ENCODE peak calls at places on chromosomes 16 and 17, in eight cellular contexts. A, P, Q, H, U, K, R and O are unnamed samples.

GRCh38 chr16:56936491-56936890 is 4.5 kb downstream of the HERPUD1 start:
- DNase-seq in A (no peak), P (no peak), Q (no peak), H (no peak), U (no peak), K (no peak), R (no peak), O (no peak)

GRCh38 chr16:86766700-86767099 is 188.4 kb downstream of the FOXL1 start:
- DNase-seq in A (no peak), P (no peak), Q (no peak), H (no peak), U (no peak), K (no peak), R (no peak), O (no peak)

GRCh38 chr16:11148045-11148444 is 108.0 kb downstream of the SOCS1 start:
- DNase-seq in A (no peak), P (no peak), Q (no peak), H (no peak), U (no peak), K (no peak), R (no peak), O (no peak)

GRCh38 chr17:46020023-46020735 is 21.1 kb downstream of the STH start:
- DNase-seq in A (no peak), P (peak; percentile 50), Q (no peak), H (no peak), U (peak; percentile 39), K (no peak), R (peak; percentile 36), O (peak; percentile 33)

GRCh38 chr16:58022601-58023371 is 2.8 kb upstream of the MMP15 start:
- DNase-seq in A (peak; percentile 87), P (peak; percentile 94), Q (no peak), H (no peak), U (no peak), K (no peak), R (peak; percentile 86), O (peak; percentile 71)

GRCh38 chr17:9037741-9038140 is 16.4 kb downstream of the NTN1 start:
- DNase-seq in A (no peak), P (no peak), Q (no peak), H (no peak), U (no peak), K (no peak), R (no peak), O (no peak)

GRCh38 chr17:57461082-57461481 is 204.8 kb downstream of the MSI2 start:
- DNase-seq in A (no peak), P (no peak), Q (no peak), H (no peak), U (no peak), K (no peak), R (no peak), O (no peak)

GRCh38 chr16:69077251-69077650 is 28.2 kb upstream of the HAS3 start:
- DNase-seq in A (no peak), P (no peak), Q (no peak), H (no peak), U (no peak), K (no peak), R (no peak), O (no peak)

GRCh38 chr17:77609553-77610517 is 348.7 kb upstream of the TNRC6C start:
- DNase-seq in A (no peak), P (peak; percentile 78), Q (no peak), H (no peak), U (peak; percentile 43), K (no peak), R (no peak), O (peak; percentile 20)

GRCh38 chr17:67868176-67868575 is 42.9 kb downstream of the BPTF start:
- DNase-seq in A (no peak), P (no peak), Q (no peak), H (no peak), U (no peak), K (no peak), R (no peak), O (no peak)

GRCh38 chr16:53872248-53873221 is 168.6 kb downstream of the FTO start:
- DNase-seq in A (no peak), P (no peak), Q (no peak), H (no peak), U (no peak), K (no peak), R (no peak), O (no peak)

GRCh38 chr16:17304124-17304813 is 166.5 kb downstream of the XYLT1 start:
- DNase-seq in A (peak; percentile 70), P (no peak), Q (no peak), H (no peak), U (no peak), K (no peak), R (peak; percentile 36), O (peak; percentile 35)

GRCh38 chr17:10790491-10791401 is 13.2 kb downstream of the TMEM238L start:
- DNase-seq in A (peak; percentile 87), P (no peak), Q (no peak), H (no peak), U (no peak), K (peak; percentile 61), R (no peak), O (peak; percentile 54)

GRCh38 chr16:17439580-17439979 is 31.2 kb downstream of the XYLT1 start:
- DNase-seq in A (no peak), P (no peak), Q (no peak), H (no peak), U (no peak), K (no peak), R (no peak), O (no peak)

GRCh38 chr17:56978441-56979090 is 635 bp downstream of the SCPEP1 start:
- DNase-seq in A (no peak), P (no peak), Q (peak; percentile 36), H (no peak), U (no peak), K (no peak), R (no peak), O (no peak)

DNA sequence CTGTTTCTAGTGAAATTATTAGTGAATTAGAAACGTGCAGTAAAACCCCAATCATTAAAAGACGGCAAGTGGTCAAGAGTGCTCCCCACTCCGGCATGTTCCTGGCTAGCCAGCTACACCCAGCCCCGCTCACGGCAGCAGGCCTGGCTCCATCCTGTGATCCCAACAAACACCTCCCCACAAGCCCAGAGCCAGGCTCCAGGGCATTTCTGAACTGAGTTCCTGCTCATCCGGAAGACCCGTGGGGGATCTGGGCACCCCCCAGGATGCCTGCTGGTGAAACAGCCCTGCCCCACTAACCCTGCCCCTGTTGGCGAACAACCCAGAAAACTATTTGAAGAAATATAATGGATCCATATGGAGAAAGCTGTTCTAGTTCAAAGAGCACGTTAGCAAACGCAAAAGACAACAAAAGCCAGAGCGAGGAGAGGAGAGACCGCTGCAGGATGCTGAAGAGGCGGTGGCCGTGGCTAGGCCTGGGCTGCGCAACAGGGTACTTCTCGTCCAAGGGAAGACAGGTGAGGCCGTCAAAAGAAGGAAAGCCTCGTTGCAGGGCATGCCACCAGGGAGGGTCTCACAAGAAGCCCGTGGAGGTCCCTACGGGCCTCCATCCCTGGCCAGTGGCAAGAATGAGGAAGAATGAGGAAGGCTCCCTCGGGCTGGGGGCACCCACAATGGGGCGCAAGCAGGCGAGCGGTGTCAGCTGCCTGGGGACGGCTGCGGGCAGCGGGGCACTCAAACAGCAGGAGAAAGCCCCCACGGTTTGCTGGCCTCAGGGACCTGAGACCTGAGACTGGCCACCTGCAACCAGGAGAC is 19.2 kb downstream of the SLC16A3 start:
- DNase-seq in A (no peak), P (peak; percentile 65), Q (no peak), H (no peak), U (no peak), K (no peak), R (no peak), O (no peak)
- TF ChIP-seq POLR2AphosphoS5 in A (no peak), P (no peak), Q (no peak), H (no peak), U (peak; percentile 16), K (no peak), R (no peak), O (no peak)

GRCh38 chr16:88800277-88800592 is 3.4 kb upstream of the CDT1 start:
- DNase-seq in A (no peak), P (no peak), Q (no peak), H (no peak), U (no peak), K (no peak), R (no peak), O (no peak)
- TF ChIP-seq POLR2A in A (no peak), P (no peak), Q (no peak), H (no peak), U (peak; percentile 43), K (no peak), R (no peak), O (no peak)

DNA sequence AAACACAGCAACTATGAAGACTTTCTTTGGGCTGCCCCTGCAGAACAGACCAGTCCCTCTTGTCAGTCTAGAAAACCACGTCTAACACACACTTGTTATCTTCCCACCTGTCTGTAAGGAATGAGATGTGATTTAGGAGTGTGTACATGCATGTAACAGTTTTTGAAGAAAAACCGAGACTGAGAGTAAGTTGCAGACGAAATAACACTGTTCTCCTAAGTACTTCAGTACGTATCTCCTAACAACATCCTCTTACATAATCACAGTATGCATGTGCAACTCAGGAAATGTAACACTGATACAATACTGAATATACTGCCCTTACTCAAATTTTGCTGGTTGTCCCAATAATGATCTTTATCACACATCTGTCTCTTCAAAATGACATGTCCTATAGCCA is 25.8 kb downstream of the CREBBP start:
- DNase-seq in A (no peak), P (no peak), Q (no peak), H (no peak), U (no peak), K (no peak), R (no peak), O (no peak)
- TF ChIP-seq EP300 in A (no peak), P (no peak), Q (no peak), H (no peak), U (no peak), K (no peak), R (no peak), O (no peak)

DNA sequence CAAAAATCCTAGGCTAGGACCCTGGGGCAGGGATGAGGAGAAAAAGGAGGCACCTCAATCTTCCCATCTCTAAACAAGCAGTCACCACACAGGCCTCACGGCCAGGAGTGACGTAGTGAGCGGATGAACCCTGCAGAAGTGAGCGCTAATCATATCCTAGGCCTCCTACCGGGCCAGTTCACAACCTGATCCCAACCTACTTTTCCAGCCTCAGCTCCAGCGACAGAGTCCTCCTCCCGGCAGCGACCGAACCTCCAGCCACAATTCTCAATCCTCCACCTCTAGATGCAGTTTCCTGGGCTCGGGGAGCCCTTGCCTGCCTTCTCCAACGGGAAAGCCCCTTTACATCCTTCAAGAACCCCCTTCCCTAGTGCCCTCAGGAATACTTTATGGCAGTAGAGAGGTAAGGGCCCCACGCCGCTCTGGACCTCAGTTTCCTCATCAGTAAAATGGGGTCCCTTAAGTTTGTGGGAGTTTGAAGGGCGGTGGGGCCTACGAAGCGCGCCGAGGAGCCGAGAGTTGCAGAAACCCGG is 1.4 kb downstream of the ZNF668 start:
- DNase-seq in A (no peak), P (peak; percentile 61), Q (peak; percentile 50), H (no peak), U (no peak), K (no peak), R (no peak), O (peak; percentile 38)
- TF ChIP-seq POLR2AphosphoS5 in A (no peak), P (no peak), Q (no peak), H (no peak), U (no peak), K (no peak), R (no peak), O (no peak)

GRCh38 chr17:17280613-17281549 is at the start of gene COPS3:
- DNase-seq in A (peak; percentile 99), P (peak; percentile 99), Q (peak; percentile 93), H (peak; percentile 99), U (peak; percentile 84), K (peak; percentile 98), R (peak; percentile 99), O (peak; percentile 98)
- TF ChIP-seq POLR2A in A (peak; percentile 43), P (peak; percentile 61), Q (peak; percentile 92), H (peak; percentile 61), U (peak; percentile 94), K (no peak), R (peak; percentile 73), O (peak; percentile 74)